ENCODE peak calls at places on chromosomes 3 and 15, in eight cellular contexts. S, B, K, T, X, O, G and F are unnamed samples.

GRCh38 chr3:34046154-34046553 is 247.7 kb downstream of the PDCD6IP start:
- DNase-seq in G (no peak), B (no peak), T (no peak), S (no peak), O (no peak), K (no peak), X (no peak), F (no peak)

GRCh38 chr3:149448331-149448831 is 26.1 kb upstream of the TM4SF4 start:
- DNase-seq in G (no peak), T (no peak), B (peak), K (no peak), O (no peak), X (no peak), S (no peak), F (no peak)

GRCh38 chr15:67340630-67341029 is 86.0 kb downstream of the IQCH start:
- DNase-seq in G (peak), T (no peak), S (no peak), X (no peak), K (no peak), O (no peak), B (no peak), F (no peak)

GRCh38 chr15:63354771-63355650 is 26.6 kb downstream of the CA12 start:
- DNase-seq in O (no peak), K (no peak), B (no peak), T (no peak), G (no peak), X (no peak), S (no peak), F (no peak)

GRCh38 chr15:63491116-63491817 is 13.1 kb upstream of the USP3 start:
- DNase-seq in X (no peak), G (no peak), B (no peak), T (no peak), O (no peak), S (no peak), K (no peak), F (no peak)

GRCh38 chr3:6362406-6362805 is 498.5 kb upstream of the GRM7 start:
- DNase-seq in G (no peak), K (no peak), X (no peak), B (no peak), S (no peak), O (no peak), T (no peak), F (no peak)

GRCh38 chr15:75606711-75607684 is 18.5 kb downstream of the SNUPN start:
- DNase-seq in S (no peak), K (no peak), O (no peak), T (no peak), X (peak), B (peak), G (no peak), F (no peak)

GRCh38 chr3:42979044-42979962 is at the start of gene GASK1A:
- DNase-seq in B (no peak), S (no peak), K (no peak), O (peak), T (no peak), X (no peak), G (peak), F (peak)

GRCh38 chr3:42900731-42901420 is 5.1 kb upstream of the ZNF662 start:
- DNase-seq in X (no peak), S (no peak), B (no peak), O (no peak), K (no peak), G (no peak), T (no peak), F (no peak)

GRCh38 chr3:177831361-177831760 is 634.1 kb upstream of the TBL1XR1 start:
- DNase-seq in X (no peak), S (no peak), B (no peak), K (no peak), T (no peak), G (no peak), O (no peak), F (no peak)

GRCh38 chr3:126546549-126547239 is 12.0 kb downstream of the C3orf22 start:
- DNase-seq in K (no peak), O (peak), B (no peak), S (no peak), X (no peak), T (no peak), G (peak), F (peak)

GRCh38 chr3:21766002-21766401 is 15.0 kb upstream of the ZNF385D start:
- DNase-seq in S (no peak), T (no peak), O (no peak), K (no peak), G (no peak), X (no peak), B (no peak), F (no peak)

GRCh38 chr3:109563149-109563548 is 225.8 kb upstream of the DPPA4 start:
- DNase-seq in X (no peak), T (no peak), S (no peak), G (no peak), K (no peak), B (no peak), O (no peak), F (no peak)

GRCh38 chr15:83018477-83018876 is 7.0 kb upstream of the C15orf40 start:
- DNase-seq in S (no peak), T (no peak), B (peak), K (no peak), X (no peak), G (no peak), O (peak), F (no peak)

GRCh38 chr3:117454236-117454635 is 744.7 kb downstream of the TUSC7 start:
- DNase-seq in X (no peak), G (no peak), T (peak), S (no peak), K (no peak), O (no peak), B (no peak), F (no peak)

GRCh38 chr15:74873036-74873755 is at the start of gene SCAMP2:
- DNase-seq in O (peak), S (peak), T (peak), B (peak), G (peak), K (peak), X (peak), F (peak)

GRCh38 chr15:73851679-73852078 is 21.7 kb upstream of the TBC1D21 start:
- DNase-seq in K (peak), O (peak), X (peak), G (no peak), S (no peak), B (peak), T (peak), F (peak)

GRCh38 chr3:183123891-183124290 is 24.6 kb upstream of the MCCC1 start:
- DNase-seq in B (peak), O (no peak), T (no peak), S (no peak), K (no peak), X (no peak), G (no peak), F (no peak)

GRCh38 chr3:8660271-8660731 is 15.7 kb upstream of the SSUH2 start:
- DNase-seq in B (peak), T (no peak), X (no peak), S (no peak), O (no peak), K (no peak), G (no peak), F (no peak)

GRCh38 chr3:38131621-38132369 is 5.1 kb downstream of the ACAA1 start:
- DNase-seq in G (peak), X (peak), T (peak), S (no peak), O (peak), B (peak), K (no peak), F (peak)

GRCh38 chr3:140011611-140012277 is 76.8 kb downstream of the CLSTN2 start:
- DNase-seq in X (no peak), G (no peak), S (no peak), O (no peak), T (no peak), K (no peak), B (no peak), F (no peak)

GRCh38 chr3:132709761-132710160 is 12.4 kb downstream of the NPHP3 start:
- DNase-seq in B (no peak), X (no peak), O (no peak), K (no peak), T (no peak), S (no peak), G (no peak), F (no peak)

GRCh38 chr3:58009749-58010535 is 1.7 kb downstream of the FLNB start:
- DNase-seq in S (no peak), G (no peak), B (no peak), X (peak), O (no peak), T (peak), K (no peak), F (peak)

GRCh38 chr15:92772626-92773244 is 117.2 kb upstream of the FAM174B start:
- DNase-seq in O (no peak), G (no peak), B (no peak), K (peak), X (no peak), S (no peak), T (no peak), F (no peak)

GRCh38 chr15:90212221-90213079 is 11.3 kb downstream of the SEMA4B start:
- DNase-seq in B (no peak), G (no peak), S (no peak), O (no peak), K (no peak), T (no peak), X (no peak), F (no peak)

GRCh38 chr15:23395832-23396231 is 41.3 kb downstream of the GOLGA8S start:
- DNase-seq in X (no peak), T (no peak), S (no peak), G (no peak), B (no peak), K (no peak), O (no peak), F (no peak)

GRCh38 chr15:84736375-84736774 is 12.0 kb upstream of the ZNF592 start:
- DNase-seq in K (no peak), T (no peak), G (no peak), B (no peak), S (peak), O (no peak), X (no peak), F (no peak)

GRCh38 chr3:118863731-118864322 is 170.8 kb downstream of the IGSF11 start:
- DNase-seq in K (peak), S (no peak), X (peak), O (peak), B (no peak), G (no peak), T (peak), F (peak)

GRCh38 chr3:177182352-177182751 is 14.9 kb downstream of the TBL1XR1 start:
- DNase-seq in O (no peak), T (no peak), G (no peak), X (no peak), S (no peak), B (peak), K (no peak), F (no peak)

GRCh38 chr3:11568503-11569155 is 75.1 kb downstream of the VGLL4 start:
- DNase-seq in G (no peak), O (no peak), X (no peak), T (peak), K (no peak), B (peak), S (no peak), F (no peak)

GRCh38 chr15:67501177-67501835 is 19.6 kb upstream of the C15orf61 start:
- DNase-seq in B (peak), O (no peak), G (peak), S (no peak), X (peak), K (peak), T (peak), F (no peak)

GRCh38 chr3:138898301-138898700 is 48.6 kb downstream of the FOXL2 start:
- DNase-seq in T (no peak), S (no peak), K (no peak), O (no peak), X (no peak), G (no peak), B (peak), F (no peak)

GRCh38 chr3:98894791-98895576 is 6.5 kb downstream of the DCBLD2 start:
- DNase-seq in X (no peak), S (no peak), T (no peak), K (no peak), G (no peak), O (no peak), B (no peak), F (no peak)

GRCh38 chr3:165521131-165521871 is 315.9 kb downstream of the BCHE start:
- DNase-seq in G (no peak), B (no peak), T (no peak), S (no peak), X (no peak), K (no peak), O (no peak), F (no peak)

GRCh38 chr3:95612611-95613010 is 1201.8 kb upstream of the EPHA6 start:
- DNase-seq in G (no peak), B (no peak), S (no peak), T (no peak), O (no peak), K (no peak), X (no peak), F (no peak)

GRCh38 chr3:175433026-175433668 is 574.0 kb downstream of the NAALADL2 start:
- DNase-seq in B (peak), O (no peak), X (no peak), T (no peak), S (no peak), K (no peak), G (no peak), F (no peak)
- TF ChIP-seq USF2 in B (no peak), O (no peak), X (no peak), T (no peak), S (no peak), K (no peak), G (no peak), F (no peak)

GRCh38 chr15:39654308-39654707 is 73.4 kb downstream of the THBS1 start:
- DNase-seq in G (no peak), O (no peak), S (no peak), B (no peak), T (no peak), K (no peak), X (no peak), F (no peak)

GRCh38 chr15:39661776-39662175 is 80.9 kb downstream of the THBS1 start:
- DNase-seq in X (no peak), O (no peak), G (no peak), B (peak), S (no peak), T (no peak), K (no peak), F (no peak)

GRCh38 chr15:39658740-39659139 is 77.9 kb downstream of the THBS1 start:
- DNase-seq in S (no peak), X (no peak), K (no peak), T (no peak), G (no peak), B (no peak), O (no peak), F (no peak)

GRCh38 chr15:39657181-39657580 is 76.3 kb downstream of the THBS1 start:
- DNase-seq in K (no peak), B (no peak), G (no peak), S (no peak), X (no peak), O (no peak), T (no peak), F (no peak)

DNA sequence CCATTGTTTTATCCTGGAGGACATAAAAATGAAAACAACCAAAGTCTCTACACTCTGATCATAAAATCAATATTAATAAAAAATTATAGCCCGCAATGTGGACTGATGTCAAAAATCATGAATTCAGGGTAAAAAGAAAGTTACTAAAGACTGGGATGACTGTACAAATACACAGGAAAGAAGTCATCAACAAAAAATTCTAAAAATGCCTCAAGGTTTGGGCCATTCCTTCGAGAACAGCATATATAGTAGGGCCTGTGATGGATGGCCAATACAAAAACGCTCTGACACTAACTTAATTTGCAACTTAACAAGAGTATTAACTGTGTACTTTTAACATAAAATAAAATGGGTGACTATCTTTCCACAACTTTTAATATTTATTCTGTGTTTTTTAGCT is 76.8 kb downstream of the THBS1 start:
- DNase-seq in X (no peak), G (no peak), B (peak), T (no peak), O (no peak), K (no peak), S (no peak), F (no peak)
- TF ChIP-seq USF2 in X (no peak), G (no peak), B (no peak), T (no peak), O (no peak), K (no peak), S (no peak), F (no peak)

DNA sequence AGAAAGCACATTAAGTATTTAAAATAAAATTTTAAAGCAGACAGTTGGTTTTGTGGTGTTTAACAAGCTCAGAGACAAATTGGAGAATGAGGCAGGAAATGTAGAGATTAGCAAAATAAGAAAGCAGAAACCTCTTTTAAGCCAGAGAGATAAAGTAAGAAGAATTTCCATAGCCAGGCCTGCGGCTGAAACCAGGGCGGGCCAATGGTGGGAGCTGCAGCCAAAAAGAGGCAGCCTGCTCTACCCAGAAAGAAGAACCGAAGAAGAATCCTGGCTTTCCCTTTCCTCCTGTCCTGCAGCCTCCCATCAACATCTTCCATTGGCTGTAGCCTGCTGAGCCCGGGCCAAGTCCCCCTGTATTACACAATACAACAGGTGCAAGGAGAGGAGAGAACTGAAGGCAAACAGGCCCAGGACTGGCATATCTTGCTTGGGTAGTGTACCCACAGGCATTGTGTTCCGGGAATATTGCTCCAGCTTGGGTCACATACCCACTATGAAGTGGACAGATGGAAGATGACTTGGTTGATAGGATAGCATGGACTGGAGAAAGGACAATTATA is 11.5 kb upstream of the TFG start:
- DNase-seq in G (no peak), K (no peak), T (no peak), B (no peak), O (no peak), X (no peak), S (no peak), F (no peak)
- TF ChIP-seq USF2 in G (no peak), K (no peak), T (no peak), B (no peak), O (no peak), X (no peak), S (no peak), F (no peak)

GRCh38 chr15:69422336-69422895 is 8.3 kb downstream of the KIF23 start:
- DNase-seq in O (no peak), K (no peak), X (no peak), S (no peak), T (no peak), B (no peak), G (no peak), F (no peak)

GRCh38 chr15:69417581-69417980 is 3.4 kb downstream of the KIF23 start:
- DNase-seq in S (no peak), O (no peak), G (no peak), B (peak), X (no peak), T (no peak), K (no peak), F (no peak)

GRCh38 chr15:69424001-69424400 is 9.9 kb downstream of the KIF23 start:
- DNase-seq in K (no peak), S (no peak), T (no peak), O (no peak), G (no peak), B (peak), X (no peak), F (no peak)

GRCh38 chr15:69424748-69425413 is 10.7 kb downstream of the KIF23 start:
- DNase-seq in K (no peak), S (no peak), B (peak), X (no peak), O (no peak), G (no peak), T (no peak), F (no peak)

DNA sequence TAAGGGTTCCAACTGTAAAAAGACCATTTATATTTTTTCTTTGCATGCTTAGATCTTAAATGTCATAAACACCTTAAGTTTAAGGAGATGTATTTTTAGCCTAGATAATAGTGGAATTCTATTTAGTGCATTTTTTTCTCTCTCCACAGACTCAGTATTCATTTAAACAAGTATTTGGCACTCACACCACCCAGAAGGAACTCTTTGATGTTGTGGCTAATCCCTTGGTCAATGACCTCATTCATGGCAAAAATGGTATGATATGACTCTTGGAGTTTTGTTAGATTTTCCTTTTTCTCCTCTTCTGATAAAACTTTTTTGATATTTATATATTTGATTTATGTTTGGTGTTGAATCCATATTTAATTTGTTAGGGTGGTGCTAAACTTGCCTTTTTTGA is 7.3 kb downstream of the KIF23 start:
- DNase-seq in S (no peak), X (no peak), B (peak), G (no peak), O (no peak), K (no peak), T (no peak), F (no peak)
- TF ChIP-seq USF2 in S (no peak), X (no peak), B (no peak), G (no peak), O (no peak), K (no peak), T (no peak), F (no peak)

DNA sequence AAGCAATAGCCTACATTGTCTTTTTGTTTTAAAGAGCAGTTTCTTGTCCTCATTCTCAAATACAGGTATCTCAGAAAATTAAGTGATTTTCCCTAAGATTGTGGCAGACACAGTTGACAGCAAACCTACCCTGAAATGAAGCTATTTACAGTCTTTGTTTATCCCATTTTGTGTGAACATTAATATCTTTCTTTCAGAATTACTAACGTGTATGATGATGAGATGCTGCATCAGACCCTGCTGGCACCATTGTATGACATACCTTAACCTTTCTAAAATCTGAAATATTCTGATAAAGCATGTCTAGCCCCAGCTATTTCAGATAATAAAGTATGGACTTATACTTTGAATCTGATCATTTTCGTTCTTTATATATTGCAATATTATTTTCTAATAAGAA is 185.9 kb downstream of the RSRC1 start:
- DNase-seq in K (no peak), X (no peak), T (no peak), G (no peak), O (no peak), S (no peak), B (no peak), F (no peak)
- TF ChIP-seq USF2 in K (no peak), X (no peak), T (no peak), G (no peak), O (no peak), S (no peak), B (no peak), F (no peak)

GRCh38 chr3:20511863-20512262 is 325.9 kb upstream of the SGO1 start:
- DNase-seq in S (no peak), X (peak), O (peak), K (peak), G (peak), T (peak), B (peak), F (peak)
- TF ChIP-seq USF2 in S (no peak), X (no peak), O (no peak), K (no peak), G (no peak), T (no peak), B (no peak), F (no peak)

DNA sequence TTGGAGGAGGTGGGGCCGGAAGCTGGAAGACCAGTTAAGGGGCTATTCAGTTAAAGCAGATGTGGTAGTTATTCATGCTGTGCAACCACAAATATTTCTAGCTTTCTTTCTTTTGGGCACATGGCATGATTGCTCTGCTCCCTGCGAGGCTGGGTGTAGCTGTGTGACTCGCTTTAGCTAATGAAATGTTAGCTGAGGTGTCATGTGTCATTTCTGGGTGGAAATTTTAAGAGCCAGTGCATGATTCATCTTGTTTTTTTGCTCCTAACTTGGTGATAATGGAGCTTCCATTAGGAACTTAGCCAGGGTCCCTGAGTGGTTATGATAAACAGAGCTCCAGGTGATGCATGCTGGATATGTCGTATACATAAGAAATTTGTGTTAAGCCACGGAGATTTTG is 300.6 kb downstream of the SATB1 start:
- DNase-seq in S (no peak), B (peak), X (peak), O (no peak), T (no peak), G (no peak), K (no peak), F (no peak)
- TF ChIP-seq USF2 in S (no peak), B (peak), X (no peak), O (no peak), T (no peak), G (no peak), K (no peak), F (no peak)

GRCh38 chr15:36406366-36406765 is 173.1 kb upstream of the CDIN1 start:
- DNase-seq in B (no peak), O (no peak), S (no peak), T (no peak), G (no peak), X (no peak), K (no peak), F (no peak)
- TF ChIP-seq USF2 in B (no peak), O (no peak), S (no peak), T (no peak), G (no peak), X (no peak), K (no peak), F (no peak)